ENCODE peak calls at places on chromosomes 6 and 20, in eight cellular contexts. B, R, W, U, H, C, A and X are unnamed samples.

GRCh38 chr20:46215913-46216707 is 92.2 kb downstream of the CDH22 start:
- DNase-seq in B (no peak), R (no peak), W (no peak), U (no peak), H (peak), C (no peak), A (peak), X (no peak)

GRCh38 chr6:139262519-139263300 is 29.1 kb downstream of the TXLNB start:
- DNase-seq in B (peak), R (no peak), W (no peak), U (peak), H (no peak), C (no peak), A (no peak), X (no peak)

GRCh38 chr6:34339432-34339831 is 53.0 kb downstream of the NUDT3 start:
- DNase-seq in B (no peak), R (no peak), W (no peak), U (no peak), H (no peak), C (no peak), A (no peak), X (no peak)

GRCh38 chr6:8177721-8178120 is 75.4 kb upstream of the EEF1E1 start:
- DNase-seq in B (no peak), R (no peak), W (no peak), U (no peak), H (no peak), C (no peak), A (no peak), X (no peak)

GRCh38 chr20:47749367-47749766 is 35.9 kb downstream of the SULF2 start:
- DNase-seq in B (no peak), R (no peak), W (no peak), U (no peak), H (no peak), C (no peak), A (no peak), X (no peak)

GRCh38 chr20:6157345-6157744 is 34.5 kb upstream of the FERMT1 start:
- DNase-seq in B (no peak), R (no peak), W (no peak), U (no peak), H (no peak), C (no peak), A (no peak), X (no peak)

GRCh38 chr6:41561931-41562632 is 15.9 kb downstream of the FOXP4 start:
- DNase-seq in B (no peak), R (no peak), W (no peak), U (no peak), H (no peak), C (no peak), A (no peak), X (no peak)

GRCh38 chr20:40462600-40462999 is 226.4 kb downstream of the MAFB start:
- DNase-seq in B (no peak), R (no peak), W (no peak), U (no peak), H (no peak), C (no peak), A (no peak), X (no peak)